ENCODE peak calls at places on chromosomes 11 and 22, in nine cellular contexts. W is DND-41; B is CD8-positive, alpha-beta T cell; A is HepG2; E is K562; Q is A549; J is left lung; G is heart left ventricle; Y is left ventricle myocardium inferior. K is an unnamed sample.

GRCh38 chr11:104573431-104573830 is 324.8 kb downstream of the CASP12 start:
- DNase-seq in E (no peak), Q (peak; percentile 21), A (no peak), B (no peak), G (no peak), Y (no peak), J (no peak), W (no peak), K (no peak)

GRCh38 chr11:57219021-57219627 is 17.9 kb downstream of the APLNR start:
- DNase-seq in B (no peak), A (no peak), G (no peak), Y (peak; percentile 34), J (no peak), W (no peak), Q (no peak), E (no peak), K (no peak)

GRCh38 chr11:121323208-121323607 is 30.6 kb downstream of the SC5D start:
- DNase-seq in Y (no peak), B (no peak), E (no peak), Q (no peak), J (no peak), A (no peak), W (no peak), G (no peak), K (no peak)

GRCh38 chr11:47305734-47306483 is 36.0 kb downstream of the MADD start:
- DNase-seq in E (no peak), B (no peak), Q (no peak), J (no peak), Y (peak; percentile 78), G (peak; percentile 70), W (no peak), A (no peak), K (peak; percentile 87)

GRCh38 chr11:78292109-78292803 is 103.5 kb downstream of the USP35 start:
- DNase-seq in W (peak; percentile 87), G (no peak), Q (no peak), A (peak; percentile 44), J (no peak), E (peak; percentile 95), Y (no peak), B (no peak), K (no peak)

GRCh38 chr11:116649268-116649667 is 123.5 kb downstream of the BUD13 start:
- DNase-seq in Y (no peak), A (no peak), B (no peak), G (no peak), E (no peak), Q (no peak), J (no peak), W (no peak), K (no peak)

GRCh38 chr11:102287963-102288744 is 29.1 kb upstream of the BIRC3 start:
- DNase-seq in W (peak; percentile 56), A (peak; percentile 68), G (peak; percentile 28), Q (peak; percentile 80), Y (no peak), E (peak; percentile 76), B (no peak), J (no peak), K (no peak)

GRCh38 chr22:36331912-36332622 is 55.7 kb downstream of the MYH9 start:
- DNase-seq in B (peak; percentile 57), J (peak; percentile 77), G (peak; percentile 75), E (no peak), Q (no peak), Y (peak; percentile 83), W (peak; percentile 79), A (no peak), K (peak; percentile 88)

GRCh38 chr22:24007253-24008021 is 2.2 kb upstream of the GSTT4 start:
- DNase-seq in E (no peak), Q (no peak), G (no peak), B (no peak), W (no peak), J (no peak), Y (no peak), A (no peak), K (no peak)

GRCh38 chr11:115459563-115459962 is 44.7 kb downstream of the CADM1 start:
- DNase-seq in W (no peak), E (no peak), Y (no peak), A (no peak), J (no peak), Q (no peak), G (no peak), B (no peak), K (no peak)

GRCh38 chr22:29031236-29031982 is 30.2 kb downstream of the C22orf31 start:
- DNase-seq in J (peak; percentile 80), A (peak; percentile 93), W (no peak), E (peak; percentile 79), B (no peak), Y (no peak), Q (peak; percentile 91), G (peak; percentile 48), K (peak; percentile 83)

GRCh38 chr11:46381046-46381835 is at the start of gene MDK:
- DNase-seq in Y (no peak), G (no peak), Q (no peak), W (peak; percentile 39), B (no peak), E (peak; percentile 78), J (no peak), A (peak; percentile 49), K (peak; percentile 81)

GRCh38 chr22:20922141-20922751 is 5.0 kb downstream of the CRKL start:
- DNase-seq in A (no peak), W (no peak), Q (no peak), J (no peak), G (no peak), Y (no peak), E (peak; percentile 49), B (no peak), K (no peak)

GRCh38 chr22:20916916-20917810 is at the start of gene CRKL:
- DNase-seq in W (peak; percentile 98), Y (peak; percentile 96), Q (peak; percentile 94), J (peak; percentile 98), A (peak; percentile 94), E (peak; percentile 100), B (peak; percentile 93), G (peak; percentile 97), K (peak; percentile 98)

GRCh38 chr22:20920881-20921203 is 3.6 kb downstream of the CRKL start:
- DNase-seq in Y (no peak), E (no peak), A (no peak), B (no peak), Q (no peak), G (no peak), W (no peak), J (no peak), K (no peak)

GRCh38 chr22:20919718-20920117 is 2.5 kb downstream of the CRKL start:
- DNase-seq in B (no peak), E (no peak), W (no peak), Y (no peak), Q (no peak), J (no peak), A (no peak), G (no peak), K (no peak)

GRCh38 chr22:20918663-20919220 is 1.5 kb downstream of the CRKL start:
- DNase-seq in G (no peak), Q (no peak), Y (no peak), A (peak; percentile 20), B (no peak), E (peak; percentile 84), J (no peak), W (peak; percentile 17), K (peak; percentile 40)
- H3K4me1 ChIP-seq in G (peaks cover 48% of the 10 kb centered on the region), Q (peaks cover 27% of the 10 kb centered on the region), Y (peaks cover 66% of the 10 kb centered on the region), A (peaks cover 50% of the 10 kb centered on the region), B (peaks cover 39% of the 10 kb centered on the region), E (peaks cover 48% of the 10 kb centered on the region), J (peaks cover 8% of the 10 kb centered on the region), W (peaks cover 49% of the 10 kb centered on the region), K (peaks cover 3% of the 10 kb centered on the region)

GRCh38 chr22:17974703-17975372 is 49.5 kb downstream of the MICAL3 start:
- DNase-seq in Y (no peak), A (no peak), W (no peak), E (no peak), B (no peak), G (no peak), Q (no peak), J (no peak), K (no peak)

GRCh38 chr22:17972385-17973181 is 51.8 kb downstream of the MICAL3 start:
- DNase-seq in G (no peak), W (no peak), B (no peak), E (no peak), Q (peak; percentile 82), J (no peak), Y (no peak), A (peak; percentile 84), K (no peak)

GRCh38 chr22:17971711-17972110 is 52.6 kb downstream of the MICAL3 start:
- DNase-seq in A (no peak), G (no peak), B (no peak), J (no peak), Q (no peak), W (no peak), E (no peak), Y (no peak), K (no peak)

GRCh38 chr22:17973217-17973616 is 51.1 kb downstream of the MICAL3 start:
- DNase-seq in G (no peak), E (no peak), J (no peak), A (no peak), W (no peak), Q (no peak), B (no peak), Y (no peak), K (no peak)

GRCh38 chr22:17974087-17974486 is 50.3 kb downstream of the MICAL3 start:
- DNase-seq in W (no peak), B (no peak), J (no peak), Q (no peak), A (no peak), E (no peak), Y (no peak), G (no peak), K (no peak)
- H3K4me1 ChIP-seq in W (no peaks in the 10 kb centered on the region), B (no peaks in the 10 kb centered on the region), J (peaks cover 8% of the 10 kb centered on the region), Q (peaks cover 71% of the 10 kb centered on the region), A (peaks cover 61% of the 10 kb centered on the region), E (peaks cover 24% of the 10 kb centered on the region), Y (peaks cover 72% of the 10 kb centered on the region), G (peaks cover 72% of the 10 kb centered on the region), K (no peaks in the 10 kb centered on the region)

DNA sequence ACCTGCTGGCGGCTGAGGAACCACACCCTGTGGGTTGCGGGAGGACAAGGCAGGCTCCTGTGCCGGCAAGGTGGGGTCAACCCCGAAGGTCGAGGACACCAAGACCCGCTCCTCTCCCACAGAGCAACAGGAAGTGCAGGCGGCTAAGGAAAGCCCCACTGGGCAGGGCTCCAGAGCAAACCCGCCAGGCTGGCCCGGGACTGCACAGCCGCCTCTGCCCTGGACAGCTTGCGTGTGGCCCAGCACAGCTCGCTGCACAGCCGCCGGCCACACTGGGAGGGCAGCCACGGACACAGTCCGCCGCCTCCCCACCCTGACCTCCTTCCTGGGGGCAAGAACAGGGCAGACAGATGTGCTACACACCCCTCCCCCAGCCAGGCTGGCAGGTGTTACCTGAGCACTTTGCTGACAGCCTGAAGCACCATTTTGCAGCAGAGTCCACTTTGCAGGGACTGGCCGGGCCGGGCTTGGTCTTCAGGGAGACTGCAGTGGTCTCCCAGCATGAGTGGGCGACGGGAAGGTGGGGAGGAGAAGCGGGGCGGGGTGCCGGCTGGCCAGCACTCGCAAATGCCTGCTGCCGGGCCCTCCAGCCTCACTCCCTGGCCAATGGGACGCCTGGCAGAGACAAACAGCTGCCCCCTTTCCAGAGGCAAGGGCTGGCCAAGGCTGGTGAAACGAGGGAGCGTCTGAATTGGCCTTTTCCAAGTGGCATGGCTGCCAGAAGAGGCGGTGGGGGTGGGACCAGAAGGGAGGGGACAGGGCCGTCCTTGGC is at the start of gene MOB2:
- DNase-seq in G (peak; percentile 40), J (no peak), W (no peak), A (no peak), Q (no peak), B (no peak), Y (peak; percentile 32), E (no peak), K (peak; percentile 87)
- H3K4me1 ChIP-seq in G (peaks cover 91% of the 10 kb centered on the region), J (peaks cover 15% of the 10 kb centered on the region), W (no peaks in the 10 kb centered on the region), A (no peaks in the 10 kb centered on the region), Q (no peaks in the 10 kb centered on the region), B (peaks cover 41% of the 10 kb centered on the region), Y (peaks cover 85% of the 10 kb centered on the region), E (peaks cover 54% of the 10 kb centered on the region), K (no peaks in the 10 kb centered on the region)

GRCh38 chr22:30497466-30498150 is 7.9 kb downstream of the SEC14L4 start:
- DNase-seq in G (no peak), Q (no peak), B (no peak), W (no peak), Y (no peak), A (peak; percentile 69), J (no peak), E (no peak), K (no peak)
- H3K4me1 ChIP-seq in G (no peaks in the 10 kb centered on the region), Q (no peaks in the 10 kb centered on the region), B (no peaks in the 10 kb centered on the region), W (no peaks in the 10 kb centered on the region), Y (no peaks in the 10 kb centered on the region), A (peaks cover 22% of the 10 kb centered on the region), J (no peaks in the 10 kb centered on the region), E (no peaks in the 10 kb centered on the region), K (no peaks in the 10 kb centered on the region)